ENCODE peak calls at places on chromosomes 16 and 17, in nine cellular contexts. Q, M, B, K, W, Z, T, R and S are unnamed samples.

GRCh38 chr16:49018259-49018931 is 263.2 kb downstream of the CBLN1 start:
- DNase-seq in T (no peak), K (no peak), W (no peak), M (no peak), Z (no peak), R (no peak), B (no peak), Q (no peak), S (no peak)

GRCh38 chr16:30163538-30163937 is 19.9 kb upstream of the CORO1A start:
- DNase-seq in R (no peak), Z (no peak), W (no peak), Q (no peak), T (no peak), B (no peak), K (no peak), M (no peak), S (no peak)

GRCh38 chr17:38701504-38702165 is 3.4 kb upstream of the MLLT6 start:
- DNase-seq in M (peak; percentile 87), R (no peak), T (peak; percentile 39), K (peak; percentile 28), B (no peak), Z (no peak), Q (peak; percentile 77), W (peak; percentile 32), S (peak; percentile 57)

GRCh38 chr17:1590031-1590746 is 27.6 kb upstream of the PITPNA start:
- DNase-seq in T (no peak), W (peak; percentile 77), Z (peak; percentile 53), M (peak; percentile 41), Q (no peak), B (no peak), R (peak; percentile 55), K (no peak), S (no peak)

GRCh38 chr17:33342025-33342424 is 48.9 kb upstream of the ASIC2 start:
- DNase-seq in M (no peak), T (no peak), B (no peak), K (no peak), Z (no peak), Q (no peak), W (no peak), R (no peak), S (no peak)

GRCh38 chr16:2209258-2210008 is 1.2 kb downstream of the BRICD5 start:
- DNase-seq in B (no peak), Q (no peak), M (no peak), T (no peak), W (no peak), R (no peak), Z (no peak), K (no peak), S (no peak)

GRCh38 chr17:1746975-1747543 is 4.4 kb downstream of the SERPINF2 start:
- DNase-seq in T (no peak), Z (no peak), K (no peak), W (no peak), B (no peak), Q (no peak), R (no peak), M (no peak), S (no peak)

GRCh38 chr16:51971184-51971583 is 575.8 kb downstream of the TOX3 start:
- DNase-seq in K (no peak), Z (no peak), W (peak; percentile 5), T (no peak), Q (no peak), R (no peak), M (no peak), B (no peak), S (no peak)

GRCh38 chr16:56493131-56493530 is 26.7 kb downstream of the BBS2 start:
- DNase-seq in K (no peak), Z (no peak), W (no peak), R (no peak), Q (no peak), T (no peak), B (no peak), M (no peak), S (no peak)

GRCh38 chr17:82531431-82531881 is 11.9 kb downstream of the FOXK2 start:
- DNase-seq in R (no peak), B (no peak), Z (peak; percentile 48), K (no peak), M (no peak), W (peak; percentile 78), T (no peak), Q (no peak), S (no peak)

GRCh38 chr17:79622201-79622601 is 11.3 kb upstream of the RBFOX3 start:
- DNase-seq in W (no peak), Q (peak; percentile 18), T (no peak), M (no peak), Z (no peak), R (no peak), K (no peak), B (no peak), S (no peak)

GRCh38 chr17:75250009-75250471 is 11.4 kb downstream of the GGA3 start:
- DNase-seq in B (peak; percentile 43), M (peak; percentile 79), T (no peak), W (peak; percentile 18), R (no peak), K (peak; percentile 59), Z (no peak), Q (peak; percentile 71), S (no peak)

GRCh38 chr17:83185023-83186002 is 105.9 kb downstream of the METRNL start:
- DNase-seq in Z (no peak), T (no peak), B (no peak), M (no peak), W (no peak), Q (no peak), K (no peak), R (no peak), S (no peak)

GRCh38 chr16:2773188-2773968 is 3.7 kb downstream of the ELOB start:
- DNase-seq in M (no peak), K (no peak), B (no peak), T (no peak), Q (peak; percentile 31), W (no peak), Z (no peak), R (no peak), S (no peak)

GRCh38 chr16:17591655-17592405 is 121.1 kb upstream of the XYLT1 start:
- DNase-seq in K (no peak), R (no peak), Q (peak; percentile 52), Z (no peak), T (no peak), B (no peak), W (no peak), M (no peak), S (no peak)

GRCh38 chr16:50539053-50539615 is 9.1 kb upstream of the NKD1 start:
- DNase-seq in K (no peak), W (no peak), B (no peak), T (no peak), Z (no peak), R (no peak), Q (no peak), M (no peak), S (no peak)

GRCh38 chr17:4433515-4434031 is at the start of gene SPNS3:
- DNase-seq in K (no peak), Z (no peak), R (no peak), Q (peak; percentile 54), M (peak; percentile 53), B (no peak), W (no peak), T (peak; percentile 85), S (no peak)

GRCh38 chr17:50169121-50169764 is 3.4 kb downstream of the SGCA start:
- DNase-seq in M (peak; percentile 49), Z (no peak), R (no peak), B (no peak), T (peak; percentile 74), K (peak; percentile 28), W (peak; percentile 76), Q (peak; percentile 82), S (no peak)

GRCh38 chr16:52497067-52497816 is 49.7 kb downstream of the TOX3 start:
- DNase-seq in B (no peak), T (no peak), R (no peak), Z (no peak), K (no peak), M (no peak), W (peak; percentile 35), Q (no peak), S (no peak)

GRCh38 chr17:75876190-75876937 is 2.0 kb downstream of the TRIM47 start:
- DNase-seq in M (peak; percentile 68), T (no peak), W (no peak), Z (no peak), B (no peak), K (peak; percentile 61), Q (peak; percentile 88), R (no peak), S (no peak)

GRCh38 chr16:20484726-20485125 is 33.4 kb downstream of the ACSM2A start:
- DNase-seq in K (no peak), R (no peak), Z (no peak), M (no peak), Q (no peak), T (no peak), B (no peak), W (no peak), S (no peak)

GRCh38 chr17:49926886-49927285 is 42.1 kb upstream of the DLX4 start:
- DNase-seq in Z (no peak), T (no peak), Q (no peak), M (no peak), W (no peak), R (peak; percentile 51), K (no peak), B (no peak), S (no peak)

GRCh38 chr16:20763461-20764232 is at the start of gene ACSM3:
- DNase-seq in M (peak; percentile 59), W (peak; percentile 76), T (no peak), Q (peak; percentile 77), R (peak; percentile 69), Z (peak; percentile 59), B (no peak), K (peak; percentile 38), S (no peak)

GRCh38 chr17:48100160-48100559 is 1.1 kb downstream of the CBX1 start:
- DNase-seq in T (no peak), R (no peak), K (no peak), W (no peak), B (no peak), Q (no peak), Z (peak; percentile 3), M (no peak), S (no peak)

GRCh38 chr17:65690626-65691310 is 129.3 kb upstream of the AXIN2 start:
- DNase-seq in M (no peak), Z (no peak), T (no peak), B (no peak), W (no peak), Q (no peak), R (no peak), K (no peak), S (no peak)

GRCh38 chr16:59478806-59479205 is 744.7 kb upstream of the GOT2 start:
- DNase-seq in K (no peak), Z (no peak), T (no peak), R (no peak), W (no peak), Q (no peak), M (no peak), B (no peak), S (no peak)

GRCh38 chr16:56424791-56425438 is 430 bp downstream of the AMFR start:
- DNase-seq in B (no peak), K (no peak), Q (peak; percentile 68), T (no peak), R (no peak), M (peak; percentile 47), W (peak; percentile 5), Z (no peak), S (no peak)

GRCh38 chr16:88967800-88968588 is 9.0 kb downstream of the CBFA2T3 start:
- DNase-seq in M (peak; percentile 52), R (no peak), K (no peak), Z (no peak), Q (no peak), W (no peak), T (no peak), B (no peak), S (no peak)

GRCh38 chr16:80744856-80745255 is 59.5 kb downstream of the CDYL2 start:
- DNase-seq in M (no peak), K (no peak), B (no peak), Q (peak; percentile 50), R (no peak), W (no peak), Z (no peak), T (no peak), S (no peak)

GRCh38 chr17:3905017-3905486 is 11.2 kb downstream of the P2RX1 start:
- DNase-seq in T (no peak), Q (no peak), B (no peak), M (no peak), K (no peak), W (no peak), R (no peak), Z (no peak), S (no peak)

GRCh38 chr16:71426069-71426879 is 15.6 kb downstream of the TLE7 start:
- DNase-seq in R (peak; percentile 86), Q (peak; percentile 84), K (no peak), M (peak; percentile 36), Z (peak; percentile 26), B (no peak), T (no peak), W (peak; percentile 76), S (no peak)